ENCODE peak calls at places on chromosome 20, in seven cellular contexts. One of them, this sample, is unnamed.

GRCh38 chr20:53582574-53583351 is 10.9 kb downstream of the ZNF217 start:
- DNase-seq in BJ: peak
- DNase-seq in T-cell: peak
- DNase-seq in stimulated activated CD4-positive, alpha-beta T cell treated with anti-CD3 and anti-CD28 coated beads, Interleukin-15, amount 100 ng/mL, for 1 hour: no peak
- DNase-seq in fibroblast of pulmonary artery: peak
- DNase-seq in NCI-H1417: no peak
- DNase-seq in activated naive CD4-positive, alpha-beta T cell: no peak
- DNase-seq in this sample: no peak

GRCh38 chr20:951384-952169 is 35.4 kb upstream of the ANGPT4 start:
- DNase-seq in T-cell: no peak
- DNase-seq in BJ: no peak
- DNase-seq in NCI-H1417: no peak
- DNase-seq in activated naive CD4-positive, alpha-beta T cell: no peak
- DNase-seq in stimulated activated CD4-positive, alpha-beta T cell treated with anti-CD3 and anti-CD28 coated beads, Interleukin-15, amount 100 ng/mL, for 1 hour: no peak
- DNase-seq in fibroblast of pulmonary artery: no peak
- DNase-seq in this sample: no peak

GRCh38 chr20:24995741-24996448 is 3.3 kb upstream of the APMAP start:
- DNase-seq in NCI-H1417: peak
- DNase-seq in fibroblast of pulmonary artery: peak
- DNase-seq in T-cell: peak
- DNase-seq in BJ: no peak
- DNase-seq in activated naive CD4-positive, alpha-beta T cell: no peak
- DNase-seq in stimulated activated CD4-positive, alpha-beta T cell treated with anti-CD3 and anti-CD28 coated beads, Interleukin-15, amount 100 ng/mL, for 1 hour: no peak
- DNase-seq in this sample: no peak

GRCh38 chr20:19207541-19207940 is 4.9 kb upstream of the SLC24A3 start:
- DNase-seq in activated naive CD4-positive, alpha-beta T cell: no peak
- DNase-seq in NCI-H1417: no peak
- DNase-seq in stimulated activated CD4-positive, alpha-beta T cell treated with anti-CD3 and anti-CD28 coated beads, Interleukin-15, amount 100 ng/mL, for 1 hour: no peak
- DNase-seq in BJ: no peak
- DNase-seq in T-cell: no peak
- DNase-seq in fibroblast of pulmonary artery: no peak
- DNase-seq in this sample: no peak

GRCh38 chr20:32282461-32282860 is 5.0 kb downstream of the KIF3B start:
- DNase-seq in activated naive CD4-positive, alpha-beta T cell: no peak
- DNase-seq in BJ: no peak
- DNase-seq in NCI-H1417: peak
- DNase-seq in stimulated activated CD4-positive, alpha-beta T cell treated with anti-CD3 and anti-CD28 coated beads, Interleukin-15, amount 100 ng/mL, for 1 hour: no peak
- DNase-seq in fibroblast of pulmonary artery: no peak
- DNase-seq in T-cell: no peak
- DNase-seq in this sample: no peak

GRCh38 chr20:6882911-6883310 is 115.4 kb downstream of the BMP2 start:
- DNase-seq in NCI-H1417: peak
- DNase-seq in BJ: peak
- DNase-seq in stimulated activated CD4-positive, alpha-beta T cell treated with anti-CD3 and anti-CD28 coated beads, Interleukin-15, amount 100 ng/mL, for 1 hour: no peak
- DNase-seq in T-cell: no peak
- DNase-seq in activated naive CD4-positive, alpha-beta T cell: no peak
- DNase-seq in fibroblast of pulmonary artery: no peak
- DNase-seq in this sample: no peak

GRCh38 chr20:13149371-13149770 is 71.7 kb upstream of the ISM1 start:
- DNase-seq in fibroblast of pulmonary artery: no peak
- DNase-seq in NCI-H1417: no peak
- DNase-seq in T-cell: no peak
- DNase-seq in activated naive CD4-positive, alpha-beta T cell: no peak
- DNase-seq in stimulated activated CD4-positive, alpha-beta T cell treated with anti-CD3 and anti-CD28 coated beads, Interleukin-15, amount 100 ng/mL, for 1 hour: no peak
- DNase-seq in BJ: peak
- DNase-seq in this sample: no peak

GRCh38 chr20:36472656-36473071 is 68.7 kb upstream of the MYL9 start:
- DNase-seq in activated naive CD4-positive, alpha-beta T cell: no peak
- DNase-seq in NCI-H1417: no peak
- DNase-seq in BJ: no peak
- DNase-seq in T-cell: peak
- DNase-seq in fibroblast of pulmonary artery: no peak
- DNase-seq in stimulated activated CD4-positive, alpha-beta T cell treated with anti-CD3 and anti-CD28 coated beads, Interleukin-15, amount 100 ng/mL, for 1 hour: no peak
- DNase-seq in this sample: no peak

GRCh38 chr20:47262365-47263013 is 94.0 kb downstream of the ZMYND8 start:
- DNase-seq in activated naive CD4-positive, alpha-beta T cell: no peak
- DNase-seq in NCI-H1417: no peak
- DNase-seq in fibroblast of pulmonary artery: no peak
- DNase-seq in stimulated activated CD4-positive, alpha-beta T cell treated with anti-CD3 and anti-CD28 coated beads, Interleukin-15, amount 100 ng/mL, for 1 hour: no peak
- DNase-seq in T-cell: no peak
- DNase-seq in BJ: no peak
- DNase-seq in this sample: no peak

GRCh38 chr20:2386516-2387179 is 5.9 kb downstream of the TGM6 start:
- DNase-seq in fibroblast of pulmonary artery: peak
- DNase-seq in NCI-H1417: no peak
- DNase-seq in T-cell: no peak
- DNase-seq in BJ: peak
- DNase-seq in activated naive CD4-positive, alpha-beta T cell: no peak
- DNase-seq in stimulated activated CD4-positive, alpha-beta T cell treated with anti-CD3 and anti-CD28 coated beads, Interleukin-15, amount 100 ng/mL, for 1 hour: no peak
- DNase-seq in this sample: no peak

GRCh38 chr20:38412877-38413577 is 22.1 kb downstream of the SNHG17 start:
- DNase-seq in activated naive CD4-positive, alpha-beta T cell: no peak
- DNase-seq in fibroblast of pulmonary artery: no peak
- DNase-seq in T-cell: no peak
- DNase-seq in stimulated activated CD4-positive, alpha-beta T cell treated with anti-CD3 and anti-CD28 coated beads, Interleukin-15, amount 100 ng/mL, for 1 hour: no peak
- DNase-seq in NCI-H1417: no peak
- DNase-seq in BJ: no peak
- DNase-seq in this sample: no peak

GRCh38 chr20:31722388-31723281 is at the start of gene BCL2L1:
- DNase-seq in stimulated activated CD4-positive, alpha-beta T cell treated with anti-CD3 and anti-CD28 coated beads, Interleukin-15, amount 100 ng/mL, for 1 hour: peak
- DNase-seq in activated naive CD4-positive, alpha-beta T cell: peak
- DNase-seq in T-cell: peak
- DNase-seq in NCI-H1417: peak
- DNase-seq in fibroblast of pulmonary artery: peak
- DNase-seq in BJ: no peak
- DNase-seq in this sample: peak

GRCh38 chr20:23841693-23842092 is 15.2 kb upstream of the CST2 start:
- DNase-seq in activated naive CD4-positive, alpha-beta T cell: no peak
- DNase-seq in T-cell: no peak
- DNase-seq in NCI-H1417: no peak
- DNase-seq in fibroblast of pulmonary artery: no peak
- DNase-seq in BJ: no peak
- DNase-seq in stimulated activated CD4-positive, alpha-beta T cell treated with anti-CD3 and anti-CD28 coated beads, Interleukin-15, amount 100 ng/mL, for 1 hour: no peak
- DNase-seq in this sample: no peak

GRCh38 chr20:50731930-50732690 is 730 bp downstream of the PARD6B start:
- DNase-seq in BJ: no peak
- DNase-seq in T-cell: no peak
- DNase-seq in NCI-H1417: peak
- DNase-seq in activated naive CD4-positive, alpha-beta T cell: no peak
- DNase-seq in stimulated activated CD4-positive, alpha-beta T cell treated with anti-CD3 and anti-CD28 coated beads, Interleukin-15, amount 100 ng/mL, for 1 hour: no peak
- DNase-seq in fibroblast of pulmonary artery: no peak
- DNase-seq in this sample: no peak

This sample was measured in activated CD8-positive, alpha-beta memory T cell treated with anti-CD3 and anti-CD28 coated beads for 1 hour.